ENCODE peak calls at places on chromosomes 4 and X, in seven cellular contexts. T is RPMI8226, N is endothelial cell, Z is AG09309, S is NCI-H748 treated with DMSO at 0.1 percent for 48 hours, U is H54, F is AG20443. Q is an unnamed sample.

GRCh38 chr4:62797221-62797620 is 1597.1 kb downstream of the ADGRL3 start:
- DNase-seq in S (no peak), N (no peak), T (no peak), U (no peak), Z (no peak), F (no peak), Q (no peak)

GRCh38 chr4:141432000-141432712 is 204.2 kb upstream of the IL15 start:
- DNase-seq in N (no peak), F (peak), S (no peak), U (no peak), T (no peak), Z (no peak), Q (no peak)

GRCh38 chrX:63754141-63754859 is 30.7 kb downstream of the ARHGEF9 start:
- DNase-seq in T (peak), U (no peak), N (peak), S (peak), Z (no peak), F (no peak), Q (no peak)

GRCh38 chr4:60794372-60794771 is 405.8 kb upstream of the ADGRL3 start:
- DNase-seq in S (no peak), Z (no peak), N (no peak), U (no peak), F (no peak), T (no peak), Q (no peak)

GRCh38 chrX:95762716-95763115 is 921.9 kb upstream of the DIAPH2 start:
- DNase-seq in U (no peak), F (no peak), Z (no peak), T (no peak), N (no peak), S (no peak), Q (no peak)

GRCh38 chr4:37441231-37442061 is 196.9 kb downstream of the NWD2 start:
- DNase-seq in U (no peak), S (no peak), N (no peak), F (no peak), T (no peak), Z (no peak), Q (no peak)

GRCh38 chr4:141636077-141636770 is at the start of gene IL15:
- DNase-seq in T (peak), Z (no peak), F (peak), U (peak), N (peak), S (peak), Q (no peak)

GRCh38 chr4:54550415-54551171 is 107.2 kb upstream of the KIT start:
- DNase-seq in S (no peak), Z (no peak), U (no peak), F (peak), N (peak), T (no peak), Q (no peak)

Q was measured in NCI-H1417 treated with DMSO at 0.1 percent for 48 hours.